ENCODE peak calls at places on chromosomes 2 and 18, in ten cellular contexts. N, U, D, R, T, V, W, L, P and Y are unnamed samples.

GRCh38 chr2:230000118-230000841 is 68.4 kb downstream of the SLC16A14 start:
- DNase-seq in N (no peak), V (no peak), U (no peak), D (no peak), T (no peak), P (no peak), R (no peak), L (no peak), W (no peak), Y (no peak)

GRCh38 chr18:9404565-9405060 is 70.0 kb downstream of the TWSG1 start:
- DNase-seq in U (no peak), T (no peak), L (no peak), R (no peak), D (no peak), W (no peak), N (no peak), P (no peak), V (no peak), Y (no peak)

GRCh38 chr18:8854550-8854949 is 149.2 kb downstream of the MTCL1 start:
- DNase-seq in U (no peak), R (no peak), W (no peak), P (no peak), T (no peak), L (no peak), D (no peak), N (no peak), V (no peak), Y (no peak)

GRCh38 chr18:42513416-42513815 is 558.4 kb downstream of the PIK3C3 start:
- DNase-seq in T (no peak), U (no peak), R (no peak), W (no peak), V (no peak), D (no peak), P (no peak), N (no peak), L (no peak), Y (no peak)

GRCh38 chr2:224894356-224894755 is 147.9 kb downstream of the DOCK10 start:
- DNase-seq in P (no peak), V (no peak), W (no peak), L (no peak), U (no peak), D (no peak), N (no peak), T (no peak), R (no peak), Y (no peak)

GRCh38 chr2:156333274-156333950 is 891 bp upstream of the NR4A2 start:
- DNase-seq in W (peak; percentile 14), N (no peak), T (no peak), L (no peak), V (no peak), R (no peak), U (no peak), D (peak; percentile 43), P (no peak), Y (peak; percentile 65)

GRCh38 chr2:224252601-224253000 is 149.3 kb downstream of the FAM124B start:
- DNase-seq in L (no peak), V (no peak), D (no peak), N (no peak), R (no peak), P (no peak), W (no peak), U (no peak), T (no peak), Y (no peak)

GRCh38 chr18:4040391-4041172 is 414.5 kb downstream of the DLGAP1 start:
- DNase-seq in R (no peak), U (no peak), W (no peak), N (no peak), P (no peak), T (no peak), V (no peak), L (no peak), D (no peak), Y (no peak)

GRCh38 chr2:218569038-218569431 is 396 bp downstream of the CNOT9 start:
- DNase-seq in D (peak; percentile 63), W (no peak), P (no peak), R (peak; percentile 43), U (peak; percentile 45), N (peak; percentile 40), L (peak; percentile 85), V (peak; percentile 64), T (peak; percentile 50), Y (peak; percentile 53)

GRCh38 chr2:45391866-45392265 is 219.2 kb downstream of the SRBD1 start:
- DNase-seq in L (no peak), V (no peak), T (no peak), W (no peak), R (no peak), U (no peak), P (no peak), N (no peak), D (no peak), Y (no peak)

GRCh38 chr2:57890993-57891688 is 155.5 kb upstream of the VRK2 start:
- DNase-seq in L (no peak), R (no peak), D (peak; percentile 27), V (no peak), W (no peak), U (peak; percentile 47), P (no peak), T (no peak), N (no peak), Y (peak; percentile 33)

GRCh38 chr2:100991404-100991773 is 10.7 kb upstream of the RPL31 start:
- DNase-seq in V (no peak), T (no peak), N (no peak), W (no peak), U (no peak), L (no peak), D (no peak), P (no peak), R (no peak), Y (no peak)

GRCh38 chr2:109287838-109288237 is 158.8 kb downstream of the SH3RF3 start:
- DNase-seq in N (no peak), L (peak; percentile 38), R (no peak), V (no peak), U (no peak), D (no peak), P (no peak), W (no peak), T (no peak), Y (no peak)

GRCh38 chr2:70101174-70101573 is 13.9 kb downstream of the PCBP1 start:
- DNase-seq in U (no peak), L (no peak), W (peak; percentile 12), R (no peak), P (no peak), V (no peak), T (no peak), N (no peak), D (no peak), Y (no peak)

GRCh38 chr18:23141022-23141999 is 6.0 kb downstream of the CABLES1 start:
- DNase-seq in L (peak; percentile 84), T (no peak), D (no peak), R (peak; percentile 57), U (peak; percentile 84), P (no peak), N (peak; percentile 62), V (no peak), W (peak; percentile 76), Y (peak; percentile 79)

GRCh38 chr2:63048367-63049171 is 2.1 kb upstream of the OTX1 start:
- DNase-seq in U (peak; percentile 25), P (no peak), T (no peak), R (peak; percentile 11), L (peak; percentile 71), N (no peak), V (no peak), W (peak; percentile 46), D (no peak), Y (peak; percentile 7)

GRCh38 chr2:63047193-63047533 is 3.5 kb upstream of the OTX1 start:
- DNase-seq in P (no peak), V (no peak), R (no peak), L (no peak), T (no peak), D (no peak), W (peak; percentile 28), N (no peak), U (no peak), Y (no peak)

GRCh38 chr2:63049291-63050185 is 1.1 kb upstream of the OTX1 start:
- DNase-seq in R (no peak), U (no peak), W (peak; percentile 25), N (no peak), P (no peak), L (no peak), T (no peak), D (no peak), V (no peak), Y (no peak)

GRCh38 chr2:63050186-63050915 is at the start of gene OTX1:
- DNase-seq in P (no peak), D (no peak), V (no peak), U (peak; percentile 63), N (peak; percentile 78), T (peak; percentile 93), L (peak; percentile 74), R (peak; percentile 81), W (peak; percentile 54), Y (peak; percentile 80)

GRCh38 chr2:63047534-63048281 is 2.9 kb upstream of the OTX1 start:
- DNase-seq in V (no peak), U (peak; percentile 19), P (no peak), W (peak; percentile 54), L (peak; percentile 68), N (no peak), R (peak; percentile 12), T (no peak), D (no peak), Y (peak; percentile 56)
- H3K4me3 ChIP-seq in V (peak overlapping the region; percentile 9), U (peak overlapping the region; percentile 3), P (no peak overlapping the region), W (no peak overlapping the region), L (no peak overlapping the region), N (peak overlapping the region; percentile 78), R (no peak overlapping the region), T (no peak overlapping the region), D (peak overlapping the region; percentile 24), Y (no peak overlapping the region)

GRCh38 chr2:96530144-96530430 is 6.5 kb upstream of the ARID5A start:
- DNase-seq in U (no peak), L (no peak), P (no peak), R (no peak), T (no peak), V (no peak), W (no peak), D (no peak), N (no peak), Y (no peak)
- H3K4me3 ChIP-seq in U (no peak overlapping the region), L (no peak overlapping the region), P (no peak overlapping the region), R (no peak overlapping the region), T (no peak overlapping the region), V (no peak overlapping the region), W (no peak overlapping the region), D (no peak overlapping the region), N (no peak overlapping the region), Y (no peak overlapping the region)

DNA sequence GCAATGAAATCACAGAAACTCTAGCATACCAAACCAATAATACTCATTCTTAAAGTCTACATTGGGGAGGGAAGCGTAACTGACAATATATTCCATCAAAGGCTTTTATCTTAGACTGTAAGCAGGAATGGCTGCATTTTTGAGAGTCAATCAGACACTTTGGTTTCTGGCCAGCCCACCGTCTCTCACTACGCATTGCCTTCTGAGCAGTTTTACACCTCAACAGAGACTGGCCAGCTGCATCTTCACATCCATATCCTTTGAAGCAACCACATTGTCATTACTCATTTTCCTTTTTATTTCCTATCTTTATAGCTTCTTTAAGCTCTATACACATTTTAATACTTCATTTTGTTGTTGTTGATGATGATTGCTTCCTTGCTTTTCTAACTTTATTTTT is 536.1 kb upstream of the CDH2 start:
- DNase-seq in L (no peak), R (no peak), P (no peak), V (no peak), N (no peak), D (no peak), T (no peak), W (no peak), U (no peak), Y (no peak)
- H3K4me3 ChIP-seq in L (no peak overlapping the region), R (no peak overlapping the region), P (no peak overlapping the region), V (no peak overlapping the region), N (no peak overlapping the region), D (no peak overlapping the region), T (no peak overlapping the region), W (no peak overlapping the region), U (no peak overlapping the region), Y (no peak overlapping the region)

GRCh38 chr2:60531638-60532216 is 21.7 kb downstream of the BCL11A start:
- DNase-seq in N (no peak), T (no peak), V (no peak), U (peak; percentile 72), L (no peak), P (no peak), W (no peak), R (no peak), D (no peak), Y (peak; percentile 72)
- H3K4me3 ChIP-seq in N (no peak overlapping the region), T (no peak overlapping the region), V (no peak overlapping the region), U (peak overlapping the region; percentile 4), L (no peak overlapping the region), P (no peak overlapping the region), W (no peak overlapping the region), R (no peak overlapping the region), D (no peak overlapping the region), Y (no peak overlapping the region)